ENCODE peak calls at places on chromosome 18, in eight cellular contexts. U, P, B, O, Y, E, D and N are unnamed samples.

GRCh38 chr18:63987743-63988142 is 17.9 kb downstream of the SERPINB8 start:
- DNase-seq in U (no peak), P (no peak), B (no peak), O (no peak), Y (no peak), E (no peak), D (no peak), N (no peak)

GRCh38 chr18:59273936-59274928 is 978 bp upstream of the RAX start:
- DNase-seq in U (no peak), P (no peak), B (no peak), O (no peak), Y (no peak), E (no peak), D (no peak), N (no peak)

GRCh38 chr18:36411745-36412168 is 114.2 kb downstream of the FHOD3 start:
- DNase-seq in U (peak), P (no peak), B (no peak), O (no peak), Y (no peak), E (peak), D (peak), N (no peak)

GRCh38 chr18:24219561-24220317 is 80.9 kb downstream of the CABYR start:
- DNase-seq in U (no peak), P (no peak), B (no peak), O (peak), Y (no peak), E (no peak), D (no peak), N (no peak)

GRCh38 chr18:3511980-3512379 is 62.0 kb downstream of the TGIF1 start:
- DNase-seq in U (peak), P (no peak), B (peak), O (no peak), Y (no peak), E (peak), D (no peak), N (no peak)

GRCh38 chr18:8176554-8176953 is 432.7 kb upstream of the RAB12 start:
- DNase-seq in U (no peak), P (no peak), B (no peak), O (no peak), Y (no peak), E (no peak), D (no peak), N (no peak)

GRCh38 chr18:13643261-13643671 is 83.1 kb downstream of the FAM210A start:
- DNase-seq in U (no peak), P (no peak), B (no peak), O (no peak), Y (no peak), E (no peak), D (no peak), N (no peak)

GRCh38 chr18:48404707-48405106 is 4.5 kb downstream of the ZBTB7C start:
- DNase-seq in U (no peak), P (no peak), B (no peak), O (no peak), Y (no peak), E (no peak), D (no peak), N (no peak)

GRCh38 chr18:31741096-31741735 is 19.5 kb downstream of the SLC25A52 start:
- DNase-seq in U (peak), P (no peak), B (peak), O (peak), Y (peak), E (peak), D (peak), N (no peak)

GRCh38 chr18:48785091-48785614 is 165.6 kb downstream of the SMAD7 start:
- DNase-seq in U (no peak), P (no peak), B (no peak), O (no peak), Y (no peak), E (no peak), D (no peak), N (no peak)

GRCh38 chr18:23283933-23284430 is 148.7 kb downstream of the CABLES1 start:
- DNase-seq in U (peak), P (no peak), B (no peak), O (no peak), Y (no peak), E (peak), D (no peak), N (no peak)

GRCh38 chr18:22691988-22692710 is 241.0 kb upstream of the RBBP8 start:
- DNase-seq in U (no peak), P (no peak), B (peak), O (no peak), Y (no peak), E (peak), D (no peak), N (no peak)

GRCh38 chr18:79515944-79516351 is 120.2 kb downstream of the NFATC1 start:
- DNase-seq in U (no peak), P (no peak), B (no peak), O (no peak), Y (no peak), E (no peak), D (no peak), N (no peak)

GRCh38 chr18:58313491-58314032 is 269.5 kb downstream of the NEDD4L start:
- DNase-seq in U (no peak), P (no peak), B (no peak), O (no peak), Y (peak), E (no peak), D (no peak), N (no peak)

GRCh38 chr18:47150029-47150823 is at the start of gene HDHD2:
- DNase-seq in U (peak), P (peak), B (peak), O (peak), Y (peak), E (peak), D (peak), N (peak)

GRCh38 chr18:41324934-41325333 is 630.1 kb upstream of the PIK3C3 start:
- DNase-seq in U (peak), P (no peak), B (no peak), O (no peak), Y (no peak), E (peak), D (no peak), N (no peak)

GRCh38 chr18:61949946-61950345 is 57.1 kb upstream of the RNF152 start:
- DNase-seq in U (no peak), P (no peak), B (no peak), O (no peak), Y (no peak), E (peak), D (no peak), N (no peak)

GRCh38 chr18:48007955-48008701 is 77.7 kb upstream of the SMAD2 start:
- DNase-seq in U (no peak), P (peak), B (no peak), O (peak), Y (peak), E (no peak), D (peak), N (peak)

GRCh38 chr18:79963658-79964329 is 649 bp upstream of the HSBP1L1 start:
- DNase-seq in U (no peak), P (no peak), B (no peak), O (no peak), Y (no peak), E (no peak), D (no peak), N (no peak)

GRCh38 chr18:36905560-36905959 is 76.6 kb downstream of the KIAA1328 start:
- DNase-seq in U (no peak), P (no peak), B (no peak), O (no peak), Y (no peak), E (no peak), D (no peak), N (no peak)

GRCh38 chr18:59950215-59950944 is 50.6 kb downstream of the PMAIP1 start:
- DNase-seq in U (no peak), P (no peak), B (peak), O (no peak), Y (no peak), E (peak), D (no peak), N (no peak)

GRCh38 chr18:35618703-35619102 is 37.2 kb downstream of the GALNT1 start:
- DNase-seq in U (no peak), P (no peak), B (no peak), O (peak), Y (no peak), E (peak), D (no peak), N (no peak)

GRCh38 chr18:76721207-76721996 is 101.0 kb upstream of the ZNF236 start:
- DNase-seq in U (no peak), P (no peak), B (no peak), O (no peak), Y (no peak), E (no peak), D (no peak), N (no peak)

GRCh38 chr18:11512096-11513030 is 97.0 kb upstream of the SLC35G4 start:
- DNase-seq in U (no peak), P (no peak), B (no peak), O (no peak), Y (no peak), E (no peak), D (no peak), N (no peak)

GRCh38 chr18:55551227-55551626 is 36.8 kb downstream of the TCF4 start:
- DNase-seq in U (no peak), P (no peak), B (no peak), O (no peak), Y (no peak), E (no peak), D (no peak), N (no peak)

GRCh38 chr18:58781627-58782194 is 83.0 kb upstream of the ZNF532 start:
- DNase-seq in U (no peak), P (peak), B (peak), O (peak), Y (peak), E (peak), D (peak), N (no peak)

GRCh38 chr18:623760-624620 is 27.2 kb downstream of the CLUL1 start:
- DNase-seq in U (peak), P (peak), B (peak), O (peak), Y (peak), E (peak), D (peak), N (no peak)

GRCh38 chr18:44731866-44732555 is 51.3 kb downstream of the SETBP1 start:
- DNase-seq in U (no peak), P (no peak), B (no peak), O (no peak), Y (no peak), E (peak), D (no peak), N (no peak)

GRCh38 chr18:61842146-61842545 is 50.7 kb downstream of the RNF152 start:
- DNase-seq in U (no peak), P (no peak), B (no peak), O (peak), Y (no peak), E (no peak), D (no peak), N (no peak)

GRCh38 chr18:8603663-8604520 is 5.3 kb upstream of the RAB12 start:
- DNase-seq in U (no peak), P (no peak), B (no peak), O (no peak), Y (no peak), E (no peak), D (no peak), N (no peak)

GRCh38 chr18:79485788-79486355 is 90.1 kb downstream of the NFATC1 start:
- DNase-seq in U (no peak), P (no peak), B (peak), O (no peak), Y (peak), E (peak), D (no peak), N (peak)

GRCh38 chr18:50194623-50195532 is at the start of gene MYO5B:
- DNase-seq in U (no peak), P (peak), B (no peak), O (no peak), Y (peak), E (no peak), D (peak), N (no peak)

GRCh38 chr18:70249118-70249517 is 39.7 kb upstream of the SOCS6 start:
- DNase-seq in U (no peak), P (no peak), B (peak), O (no peak), Y (no peak), E (peak), D (no peak), N (no peak)

GRCh38 chr18:45752681-45753080 is 28.7 kb downstream of the SLC14A1 start:
- DNase-seq in U (no peak), P (no peak), B (no peak), O (no peak), Y (no peak), E (no peak), D (no peak), N (no peak)

GRCh38 chr18:32349728-32350395 is 120.8 kb downstream of the GAREM1 start:
- DNase-seq in U (peak), P (peak), B (peak), O (peak), Y (peak), E (peak), D (peak), N (no peak)